ENCODE peak calls at places on chromosomes 16 and 17, in six cellular contexts. M is effector memory CD4-positive, alpha-beta T cell; Z is A549; Q is CD4-positive, alpha-beta memory T cell; F is stomach; B is psoas muscle. V is an unnamed sample. For H3K4me1 and H3K9me3, the result is how much of the 10 kb centered on the place peaks cover.

GRCh38 chr17:76568771-76569170 is 16.9 kb downstream of the ST6GALNAC2 start:
- DNase-seq in Q (no peak), B (no peak), Z (no peak), M (no peak), F (no peak), V (no peak)

GRCh38 chr17:19470529-19471261 is 59.7 kb downstream of the RNF112 start:
- DNase-seq in M (no peak), Q (no peak), Z (no peak), B (peak), F (peak), V (no peak)

GRCh38 chr17:81939881-81940385 is 2.8 kb upstream of the PYCR1 start:
- DNase-seq in M (no peak), Z (no peak), Q (no peak), F (peak), B (peak), V (no peak)

GRCh38 chr17:39668141-39668924 is at the start of gene PNMT:
- DNase-seq in B (peak), Z (peak), M (peak), F (peak), Q (peak), V (peak)

GRCh38 chr17:79988163-79988971 is 47.3 kb downstream of the TBC1D16 start:
- DNase-seq in M (no peak), F (peak), Z (peak), Q (no peak), B (no peak), V (no peak)

GRCh38 chr17:10618202-10618635 is 38.9 kb downstream of the MYH3 start:
- DNase-seq in M (peak), F (peak), Q (peak), Z (peak), B (peak), V (peak)

GRCh38 chr16:66741131-66741900 is 10.1 kb downstream of the DYNC1LI2 start:
- DNase-seq in B (peak), Z (peak), Q (no peak), M (no peak), F (peak), V (no peak)

GRCh38 chr16:67873435-67874146 is 739 bp downstream of the EDC4 start:
- DNase-seq in B (no peak), M (no peak), Z (no peak), F (no peak), Q (no peak), V (no peak)

GRCh38 chr16:31092330-31092729 is 2.3 kb downstream of the VKORC1 start:
- DNase-seq in Z (no peak), B (no peak), M (no peak), Q (no peak), F (no peak), V (no peak)

GRCh38 chr17:33012522-33013033 is 20.9 kb downstream of the SPACA3 start:
- DNase-seq in F (no peak), B (no peak), Q (no peak), M (no peak), Z (peak), V (no peak)

GRCh38 chr16:29974291-29975133 is 844 bp downstream of the TAOK2 start:
- DNase-seq in Z (no peak), F (no peak), Q (peak), M (no peak), B (no peak), V (peak)

GRCh38 chr16:88712362-88712979 is 6.2 kb downstream of the CTU2 start:
- DNase-seq in Q (no peak), Z (no peak), M (no peak), B (no peak), F (no peak), V (no peak)

GRCh38 chr17:2090804-2091534 is 36.1 kb downstream of the HIC1 start:
- DNase-seq in Q (no peak), B (peak), Z (peak), M (no peak), F (no peak), V (no peak)

GRCh38 chr17:45032150-45032493 is 19.3 kb downstream of the DCAKD start:
- DNase-seq in M (no peak), Z (no peak), F (no peak), B (no peak), Q (no peak), V (no peak)

GRCh38 chr16:10611825-10612342 is 31.5 kb upstream of the EMP2 start:
- DNase-seq in Z (no peak), M (no peak), B (no peak), Q (no peak), F (no peak), V (no peak)

GRCh38 chr16:31016018-31016417 is 5.6 kb upstream of the STX1B start:
- DNase-seq in F (no peak), M (no peak), Q (no peak), Z (peak), B (no peak), V (no peak)

GRCh38 chr16:30786936-30787612 is at the start of gene ZNF629:
- DNase-seq in M (no peak), B (peak), Z (peak), Q (no peak), F (peak), V (no peak)

GRCh38 chr17:9878791-9879525 is 26.1 kb downstream of the RCVRN start:
- DNase-seq in Q (no peak), Z (no peak), F (no peak), M (no peak), B (no peak), V (no peak)

GRCh38 chr17:69802045-69802740 is 272.8 kb upstream of the KCNJ16 start:
- DNase-seq in Q (no peak), B (no peak), Z (peak), M (no peak), F (no peak), V (no peak)

GRCh38 chr17:12765544-12765943 is 23.8 kb upstream of the ARHGAP44 start:
- DNase-seq in M (no peak), Z (peak), B (no peak), Q (no peak), F (peak), V (no peak)

GRCh38 chr17:78337244-78338109 is 22.4 kb downstream of the SOCS3 start:
- DNase-seq in F (no peak), M (no peak), Q (no peak), B (no peak), Z (peak), V (no peak)

GRCh38 chr16:80285089-80285488 is 255.7 kb upstream of the DYNLRB2 start:
- DNase-seq in Z (peak), M (no peak), B (no peak), F (no peak), Q (no peak), V (no peak)

GRCh38 chr16:15598648-15599190 is 44.2 kb downstream of the MARF1 start:
- DNase-seq in B (no peak), Q (no peak), M (no peak), F (no peak), Z (no peak), V (no peak)

GRCh38 chr17:60534010-60534555 is 8.0 kb upstream of the APPBP2 start:
- DNase-seq in B (no peak), F (no peak), M (no peak), Q (no peak), Z (no peak), V (no peak)

GRCh38 chr17:11671151-11671550 is 72.9 kb downstream of the DNAH9 start:
- DNase-seq in Q (no peak), Z (no peak), F (no peak), M (no peak), B (no peak), V (no peak)

GRCh38 chr17:9645858-9646555 is 690 bp downstream of the USP43 start:
- DNase-seq in Z (peak), M (no peak), B (peak), Q (no peak), F (peak), V (no peak)

GRCh38 chr17:78112508-78113471 is 15.8 kb downstream of the TMC6 start:
- DNase-seq in Z (peak), Q (peak), M (peak), B (peak), F (peak), V (peak)

GRCh38 chr17:12463102-12463501 is 202.6 kb upstream of the MYOCD start:
- DNase-seq in Q (no peak), M (no peak), B (no peak), Z (no peak), F (no peak), V (no peak)

GRCh38 chr17:10063730-10064221 is 134.6 kb downstream of the GAS7 start:
- DNase-seq in M (no peak), Q (no peak), Z (no peak), F (peak), B (no peak), V (no peak)

GRCh38 chr17:39687101-39687545 is 734 bp downstream of the PGAP3 start:
- DNase-seq in Z (no peak), F (no peak), M (no peak), Q (no peak), B (no peak), V (no peak)

GRCh38 chr17:77466140-77466539 is 325.4 kb downstream of the SEC14L1 start:
- DNase-seq in M (no peak), F (no peak), B (no peak), Z (no peak), Q (no peak), V (no peak)

GRCh38 chr16:49602201-49603041 is 228.8 kb downstream of the C16orf78 start:
- DNase-seq in Q (no peak), B (peak), M (no peak), Z (no peak), F (peak), V (no peak)

GRCh38 chr16:23061669-23062068 is 87.6 kb downstream of the USP31 start:
- DNase-seq in M (no peak), Z (no peak), Q (no peak), F (no peak), B (no peak), V (no peak)

GRCh38 chr17:62931101-62931500 is 34.9 kb upstream of the TANC2 start:
- DNase-seq in Z (no peak), B (no peak), F (no peak), Q (no peak), M (no peak), V (no peak)

GRCh38 chr17:7167832-7168231 is 11.3 kb downstream of the ASGR1 start:
- DNase-seq in M (no peak), F (no peak), B (no peak), Q (no peak), Z (no peak), V (no peak)

GRCh38 chr16:82732461-82732860 is 105.7 kb downstream of the CDH13 start:
- DNase-seq in Q (no peak), Z (no peak), M (no peak), B (no peak), F (no peak), V (no peak)

GRCh38 chr17:27532269-27533067 is 76.2 kb downstream of the KSR1 start:
- DNase-seq in Z (no peak), M (no peak), Q (no peak), F (peak), B (peak), V (no peak)

GRCh38 chr17:15409721-15410247 is 57.6 kb downstream of the CDRT4 start:
- DNase-seq in M (no peak), Z (no peak), B (peak), F (no peak), Q (no peak), V (no peak)
- H3K4me1 ChIP-seq in M (under half), Z (under half), B (under half), F (under half), Q (under half), V (under half)

DNA sequence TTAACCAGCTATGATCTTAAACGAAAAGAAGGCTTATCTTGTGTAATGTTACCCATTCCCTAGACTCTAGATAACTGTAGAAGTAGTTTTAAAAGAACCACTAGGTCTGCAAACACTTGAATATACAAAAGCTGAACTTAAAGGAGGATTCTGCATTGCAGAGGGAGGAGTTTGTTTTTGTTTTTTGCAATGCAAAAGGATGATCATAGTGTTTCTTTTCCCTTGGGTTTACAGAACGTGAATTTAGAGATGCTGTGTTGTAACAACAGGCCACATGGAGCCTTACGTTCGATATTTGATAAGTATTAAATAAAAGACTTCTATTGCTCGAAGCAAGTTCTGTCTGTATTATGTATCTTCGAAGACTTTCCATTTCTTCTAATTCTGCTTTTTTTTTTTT is 77.6 kb downstream of the CHD9 start:
- DNase-seq in Q (no peak), F (no peak), B (no peak), Z (no peak), M (no peak), V (no peak)
- H3K4me3 ChIP-seq in Q (no peak), F (peak), B (peak), Z (peak), M (no peak), V (peak)

DNA sequence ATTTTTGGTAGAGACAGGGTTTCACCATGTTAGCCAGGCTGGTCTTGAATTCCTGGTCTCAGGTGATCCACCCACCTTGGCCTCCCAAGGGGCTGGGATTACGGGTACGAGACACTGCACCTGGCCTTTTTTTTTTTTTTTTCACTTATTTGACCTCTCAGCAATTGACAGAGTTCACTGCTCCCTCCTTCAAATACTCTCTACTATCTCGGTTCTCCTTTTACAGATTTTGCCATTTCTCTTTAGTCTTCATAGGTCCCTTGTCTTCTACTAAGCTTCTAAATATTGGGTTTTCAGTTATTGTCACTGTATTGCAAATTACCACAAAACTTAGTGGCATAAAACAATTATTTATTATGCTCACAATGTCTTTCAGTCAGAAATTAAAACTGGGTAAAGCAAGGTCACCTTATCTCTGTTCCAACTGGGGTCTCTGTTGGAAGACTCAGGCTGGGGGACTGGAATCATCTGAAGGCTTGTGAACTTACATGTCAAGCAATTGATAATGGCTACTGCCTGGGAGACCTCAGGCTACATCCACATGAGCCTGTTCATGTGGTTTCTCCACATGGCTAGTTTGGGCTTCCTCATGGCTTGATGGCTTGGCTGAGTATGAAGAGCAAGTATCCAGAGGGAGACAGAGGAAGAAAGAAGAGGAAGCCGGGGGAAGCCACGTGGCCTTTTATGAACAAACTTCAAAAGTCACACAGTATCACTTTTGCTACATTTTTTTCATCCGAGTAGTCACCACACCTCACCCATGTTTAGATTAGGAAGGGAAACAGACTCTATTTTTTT is 159.1 kb downstream of the TRIM37 start:
- DNase-seq in M (no peak), F (no peak), B (no peak), Z (no peak), Q (no peak), V (no peak)
- H3K9me3 ChIP-seq in M (under half), F (under half), B (under half), Z (under half), Q (under half), V (under half)

GRCh38 chr16:50756466-50756865 is 14.6 kb downstream of the CYLD start:
- DNase-seq in B (no peak), M (no peak), Z (no peak), Q (no peak), F (no peak), V (no peak)
- H3K4me1 ChIP-seq in B (under half), M (under half), Z (under half), Q (half or more), F (under half), V (half or more)

GRCh38 chr16:17369441-17369951 is 101.3 kb downstream of the XYLT1 start:
- DNase-seq in Q (peak), Z (no peak), F (peak), M (peak), B (no peak), V (peak)
- H3K4me3 ChIP-seq in Q (peak), Z (no peak), F (no peak), M (peak), B (no peak), V (peak)

GRCh38 chr16:71443714-71444113 is 1.9 kb upstream of the TLE7 start:
- DNase-seq in B (no peak), F (no peak), Q (no peak), M (no peak), Z (no peak), V (no peak)
- H3K9me3 ChIP-seq in B (half or more), F (half or more), Q (under half), M (under half), Z (half or more), V (under half)

GRCh38 chr17:28949185-28950016 is 1.9 kb downstream of the PHF12 start:
- DNase-seq in Z (peak), B (peak), F (peak), M (peak), Q (peak), V (peak)
- H3K4me1 ChIP-seq in Z (under half), B (under half), F (half or more), M (under half), Q (half or more), V (half or more)

V was measured in CD4-positive, CD25-positive, alpha-beta regulatory T cell.